ENCODE peak calls at places on chromosomes 12 and 14, in ten cellular contexts. B is cardiac muscle cell, O is choroid plexus epithelial cell, V is GM23338, K is foreskin fibroblast, R is MM.1S, P is astrocyte of the cerebellum, L is GM13976, G is chondrocyte, C is IMR-90. H is an unnamed sample.

GRCh38 chr12:34302131-34302885 is 280.0 kb downstream of the ALG10 start:
- DNase-seq in B (no peak), O (no peak), V (no peak), K (no peak), R (no peak), P (no peak), L (no peak), G (peak; percentile 75), C (no peak), H (no peak)

GRCh38 chr12:14612895-14613294 is 45.2 kb upstream of the PLBD1 start:
- DNase-seq in B (no peak), O (no peak), V (no peak), K (no peak), R (no peak), P (no peak), L (no peak), G (no peak), C (no peak), H (no peak)

GRCh38 chr12:89618113-89618862 is 90.3 kb downstream of the ATP2B1 start:
- DNase-seq in B (no peak), O (peak; percentile 22), V (no peak), K (no peak), R (no peak), P (no peak), L (no peak), G (no peak), C (no peak), H (no peak)

GRCh38 chr14:27686137-27686536 is 1080.5 kb upstream of the FOXG1 start:
- DNase-seq in B (no peak), O (no peak), V (no peak), K (no peak), R (no peak), P (no peak), L (no peak), G (no peak), C (no peak), H (no peak)

GRCh38 chr14:61266436-61267220 is 14.5 kb downstream of the TMEM30B start:
- DNase-seq in B (no peak), O (no peak), V (no peak), K (peak; percentile 81), R (no peak), P (no peak), L (no peak), G (no peak), C (no peak), H (no peak)

GRCh38 chr12:120939954-120940353 is 35.8 kb upstream of the SPPL3 start:
- DNase-seq in B (no peak), O (no peak), V (no peak), K (no peak), R (no peak), P (no peak), L (no peak), G (no peak), C (no peak), H (no peak)

GRCh38 chr14:105309371-105309770 is 5.2 kb upstream of the PACS2 start:
- DNase-seq in B (no peak), O (no peak), V (no peak), K (no peak), R (no peak), P (no peak), L (no peak), G (no peak), C (no peak), H (no peak)

GRCh38 chr12:67827820-67828383 is 161.3 kb upstream of the IFNG-AS1 start:
- DNase-seq in B (no peak), O (peak; percentile 96), V (no peak), K (peak; percentile 94), R (no peak), P (peak; percentile 88), L (peak; percentile 40), G (no peak), C (peak; percentile 99), H (peak; percentile 25)

GRCh38 chr12:131223791-131224567 is 270.3 kb downstream of the ADGRD1 start:
- DNase-seq in B (no peak), O (no peak), V (peak; percentile 83), K (no peak), R (no peak), P (no peak), L (no peak), G (peak; percentile 71), C (no peak), H (no peak)

DNA sequence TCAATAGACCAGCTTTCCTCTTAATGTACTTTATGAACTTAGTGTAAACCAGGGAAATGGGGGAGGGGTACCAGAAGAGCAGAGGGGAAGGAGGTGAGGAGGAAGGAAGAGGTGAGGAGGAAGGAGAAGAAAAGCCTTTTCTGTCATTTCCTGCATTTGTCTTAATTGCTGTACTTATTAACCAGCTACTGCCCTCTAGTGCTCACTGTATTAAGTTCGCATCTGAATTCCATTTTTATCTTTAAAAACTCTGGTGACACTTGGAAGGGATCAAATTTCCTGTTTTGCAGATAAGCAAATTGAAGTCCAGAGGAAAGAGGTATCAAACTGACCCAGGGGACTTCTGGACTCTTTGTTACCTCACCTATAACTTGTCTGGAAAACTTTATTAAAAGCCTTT is 22.2 kb downstream of the MANSC1 start:
- DNase-seq in B (peak; percentile 71), O (peak; percentile 82), V (peak; percentile 88), K (peak; percentile 74), R (peak; percentile 69), P (peak; percentile 61), L (peak; percentile 71), G (no peak), C (peak; percentile 73), H (peak; percentile 73)
- TF ChIP-seq CTCF in B (peak; percentile 65), O (peak; percentile 67), V (peak; percentile 73), K (peak; percentile 48), R (peak; percentile 70), P (peak; percentile 55), L (peak; percentile 68), G (peak; percentile 91), C (peak; percentile 80), H (peak; percentile 64)

DNA sequence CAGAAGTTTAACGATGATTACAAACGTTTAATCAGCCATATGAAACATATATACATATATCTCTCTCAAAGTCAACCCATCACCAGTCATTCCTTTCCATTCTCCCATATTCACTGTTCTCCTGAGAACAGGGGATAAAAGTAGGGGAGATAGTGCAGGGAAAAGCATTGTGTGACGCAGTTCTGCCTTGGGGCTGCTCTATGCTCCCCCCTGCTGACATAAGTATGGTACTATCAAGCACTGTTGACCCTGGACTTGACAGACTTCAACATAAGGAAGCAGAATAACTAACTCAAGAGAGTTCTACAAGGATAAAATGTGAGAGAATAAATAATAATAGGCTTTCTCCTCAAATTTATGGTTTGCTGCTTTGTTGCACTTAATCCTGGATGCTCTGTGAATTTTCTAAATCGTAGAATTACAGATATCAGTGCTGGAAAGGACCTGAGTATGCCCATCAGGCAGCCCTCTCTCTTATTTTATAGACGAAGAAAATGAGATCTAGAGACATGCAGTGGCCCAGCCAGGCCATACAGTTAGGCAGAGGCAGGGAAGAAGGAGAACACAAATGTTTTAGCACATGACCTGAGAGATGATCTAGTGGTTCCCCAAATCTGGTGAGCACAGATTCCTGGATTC is 87.2 kb downstream of the SCN8A start:
- DNase-seq in B (peak; percentile 76), O (peak; percentile 68), V (peak; percentile 90), K (peak; percentile 82), R (peak; percentile 44), P (peak; percentile 20), L (peak; percentile 54), G (no peak), C (peak; percentile 67), H (peak; percentile 56)
- TF ChIP-seq CTCF in B (peak; percentile 85), O (peak; percentile 80), V (peak; percentile 87), K (peak; percentile 80), R (peak; percentile 75), P (peak; percentile 84), L (peak; percentile 41), G (peak; percentile 77), C (peak; percentile 68), H (peak; percentile 65)

GRCh38 chr12:252634-253033 is 10.0 kb downstream of the SLC6A13 start:
- DNase-seq in B (no peak), O (no peak), V (no peak), K (no peak), R (no peak), P (no peak), L (no peak), G (no peak), C (no peak), H (no peak)

GRCh38 chr12:242496-242895 is 20.1 kb downstream of the SLC6A13 start:
- DNase-seq in B (no peak), O (no peak), V (no peak), K (no peak), R (no peak), P (no peak), L (no peak), G (no peak), C (no peak), H (no peak)

GRCh38 chr12:243381-243780 is 19.3 kb downstream of the SLC6A13 start:
- DNase-seq in B (no peak), O (no peak), V (no peak), K (no peak), R (no peak), P (no peak), L (no peak), G (no peak), C (no peak), H (no peak)

DNA sequence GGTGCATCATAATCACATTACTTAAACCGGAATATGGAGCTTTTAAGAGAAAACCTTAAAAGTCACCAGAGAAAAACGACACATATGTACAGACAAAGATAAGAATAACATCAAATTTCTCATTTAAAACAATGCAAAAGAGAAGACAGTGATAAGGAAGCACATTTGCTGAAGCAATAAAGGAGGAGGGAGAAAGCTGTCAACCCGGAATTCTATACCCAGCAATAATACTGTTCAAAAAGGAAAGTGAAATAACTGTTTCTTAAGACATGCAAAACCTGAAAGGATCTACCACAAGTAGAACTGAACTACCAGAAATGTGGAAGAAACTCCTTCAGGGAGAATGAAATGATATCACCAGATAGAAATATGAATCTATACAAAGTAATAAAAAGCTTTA is 15.4 kb downstream of the SLC6A13 start:
- DNase-seq in B (no peak), O (no peak), V (no peak), K (no peak), R (no peak), P (no peak), L (no peak), G (no peak), C (no peak), H (no peak)
- TF ChIP-seq CTCF in B (no peak), O (no peak), V (no peak), K (no peak), R (no peak), P (no peak), L (no peak), G (no peak), C (no peak), H (no peak)

DNA sequence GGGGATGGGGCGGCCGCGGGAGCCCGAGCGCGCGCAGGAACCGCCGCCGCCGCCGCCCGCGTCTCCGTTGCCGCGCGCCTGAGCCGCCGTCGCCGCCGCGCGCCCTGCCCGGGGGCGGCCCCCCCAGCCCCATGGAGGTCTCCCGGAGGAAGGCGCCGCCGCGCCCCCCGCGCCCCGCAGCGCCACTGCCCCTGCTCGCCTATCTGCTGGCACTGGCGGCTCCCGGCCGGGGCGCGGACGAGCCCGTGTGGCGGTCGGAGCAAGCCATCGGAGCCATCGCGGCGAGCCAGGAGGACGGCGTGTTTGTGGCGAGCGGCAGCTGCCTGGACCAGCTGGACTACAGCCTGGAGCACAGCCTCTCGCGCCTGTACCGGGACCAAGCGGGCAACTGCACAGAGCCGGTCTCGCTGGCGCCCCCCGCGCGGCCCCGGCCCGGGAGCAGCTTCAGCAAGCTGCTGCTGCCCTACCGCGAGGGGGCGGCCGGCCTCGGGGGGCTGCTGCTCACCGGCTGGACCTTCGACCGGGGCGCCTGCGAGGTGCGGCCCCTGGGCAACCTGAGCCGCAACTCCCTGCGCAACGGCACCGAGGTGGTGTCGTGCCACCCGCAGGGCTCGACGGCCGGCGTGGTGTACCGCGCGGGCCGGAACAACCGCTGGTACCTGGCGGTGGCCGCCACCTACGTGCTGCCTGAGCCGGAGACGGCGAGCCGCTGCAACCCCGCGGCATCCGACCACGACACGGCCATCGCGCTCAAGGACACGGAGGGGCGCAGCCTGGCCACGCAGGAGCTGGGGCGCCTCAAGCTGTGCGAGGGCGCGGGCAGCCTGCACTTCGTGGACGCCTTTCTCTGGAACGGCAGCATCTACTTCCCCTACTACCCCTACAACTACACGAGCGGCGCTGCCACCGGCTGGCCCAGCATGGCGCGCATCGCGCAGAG is 734 bp downstream of the PLXNC1 start:
- DNase-seq in B (peak; percentile 64), O (peak; percentile 60), V (peak; percentile 75), K (peak; percentile 63), R (peak; percentile 70), P (no peak), L (peak; percentile 84), G (peak; percentile 92), C (peak; percentile 23), H (peak; percentile 89)
- TF ChIP-seq CTCF in B (peak; percentile 45), O (peak; percentile 24), V (peak; percentile 71), K (peak; percentile 24), R (peak; percentile 61), P (peak; percentile 23), L (peak; percentile 83), G (peak; percentile 69), C (peak; percentile 18), H (peak; percentile 90)